ENCODE peak calls at places on chromosome 21, in six cellular contexts. S is HCT116; H is IMR-90; Y is heart right ventricle; C is lung; K is CD8-positive, alpha-beta T cell. O is an unnamed sample.

GRCh38 chr21:39071623-39072214 is 111.5 kb downstream of the PSMG1 start:
- DNase-seq in S (no peak), H (peak; percentile 83), Y (no peak), C (peak; percentile 48), K (no peak), O (no peak)

GRCh38 chr21:38814126-38815059 is 8.7 kb downstream of the ETS2 start:
- DNase-seq in S (no peak), H (no peak), Y (no peak), C (no peak), K (no peak), O (no peak)

GRCh38 chr21:26055841-26056264 is 114.7 kb downstream of the APP start:
- DNase-seq in S (no peak), H (no peak), Y (no peak), C (no peak), K (no peak), O (no peak)

GRCh38 chr21:28311776-28312175 is 680.9 kb downstream of the LTN1 start:
- DNase-seq in S (no peak), H (no peak), Y (no peak), C (no peak), K (no peak), O (no peak)

GRCh38 chr21:34592120-34592561 is 22.8 kb downstream of the RCAN1 start:
- DNase-seq in S (no peak), H (peak; percentile 48), Y (peak; percentile 80), C (no peak), K (no peak), O (no peak)

GRCh38 chr21:26918318-26919065 is 48.4 kb downstream of the ADAMTS5 start:
- DNase-seq in S (no peak), H (peak; percentile 89), Y (no peak), C (no peak), K (no peak), O (no peak)

GRCh38 chr21:35562876-35563275 is 497.4 kb downstream of the SETD4 start:
- DNase-seq in S (no peak), H (peak; percentile 51), Y (no peak), C (no peak), K (no peak), O (no peak)

GRCh38 chr21:35243171-35243570 is 194.1 kb upstream of the RUNX1 start:
- DNase-seq in S (no peak), H (no peak), Y (no peak), C (no peak), K (no peak), O (no peak)

GRCh38 chr21:14741237-14741636 is 195.1 kb upstream of the SAMSN1 start:
- DNase-seq in S (peak; percentile 13), H (no peak), Y (no peak), C (peak; percentile 40), K (no peak), O (no peak)

GRCh38 chr21:44566403-44566802 is 7.1 kb upstream of the KRTAP10-4 start:
- DNase-seq in S (no peak), H (no peak), Y (no peak), C (no peak), K (no peak), O (no peak)

GRCh38 chr21:34336756-34337391 is 26.9 kb upstream of the KCNE2 start:
- DNase-seq in S (no peak), H (peak; percentile 87), Y (no peak), C (no peak), K (no peak), O (no peak)

GRCh38 chr21:31142600-31142999 is 104.3 kb upstream of the KRTAP19-8 start:
- DNase-seq in S (no peak), H (no peak), Y (no peak), C (no peak), K (no peak), O (no peak)

GRCh38 chr21:44306926-44307687 is 7.3 kb downstream of the PFKL start:
- DNase-seq in S (no peak), H (peak; percentile 18), Y (no peak), C (no peak), K (no peak), O (no peak)

GRCh38 chr21:37862536-37862935 is 53.7 kb downstream of the KCNJ6 start:
- DNase-seq in S (no peak), H (peak; percentile 66), Y (peak; percentile 22), C (no peak), K (no peak), O (no peak)

GRCh38 chr21:31514598-31514997 is 144.9 kb upstream of the SOD1 start:
- DNase-seq in S (no peak), H (no peak), Y (no peak), C (no peak), K (no peak), O (no peak)

GRCh38 chr21:41680444-41681335 is 86.2 kb downstream of the RIPK4 start:
- DNase-seq in S (no peak), H (no peak), Y (no peak), C (no peak), K (no peak), O (no peak)

GRCh38 chr21:36909901-36910561 is 56.4 kb downstream of the HLCS start:
- DNase-seq in S (peak; percentile 79), H (peak; percentile 99), Y (no peak), C (no peak), K (no peak), O (no peak)

GRCh38 chr21:25997788-25998611 is 172.6 kb downstream of the APP start:
- DNase-seq in S (peak; percentile 65), H (no peak), Y (peak; percentile 17), C (no peak), K (no peak), O (no peak)

GRCh38 chr21:39726133-39726532 is 18.9 kb upstream of the IGSF5 start:
- DNase-seq in S (no peak), H (no peak), Y (no peak), C (no peak), K (no peak), O (no peak)

GRCh38 chr21:37451446-37451845 is 84.9 kb downstream of the DYRK1A start:
- DNase-seq in S (no peak), H (no peak), Y (no peak), C (no peak), K (no peak), O (no peak)

GRCh38 chr21:21682172-21682571 is 684.0 kb downstream of the NCAM2 start:
- DNase-seq in S (no peak), H (peak; percentile 47), Y (no peak), C (no peak), K (no peak), O (no peak)

GRCh38 chr21:27582246-27582945 is 615.5 kb upstream of the ADAMTS5 start:
- DNase-seq in S (no peak), H (peak; percentile 29), Y (no peak), C (no peak), K (no peak), O (no peak)

GRCh38 chr21:40795313-40795712 is 51.6 kb downstream of the DSCAM start:
- DNase-seq in S (no peak), H (no peak), Y (no peak), C (no peak), K (no peak), O (no peak)

GRCh38 chr21:15309022-15309590 is 244.3 kb upstream of the NRIP1 start:
- DNase-seq in S (no peak), H (no peak), Y (no peak), C (no peak), K (no peak), O (no peak)

GRCh38 chr21:33543505-33544129 is 779 bp downstream of the SON start:
- DNase-seq in S (no peak), H (no peak), Y (peak; percentile 81), C (peak; percentile 69), K (no peak), O (peak; percentile 83)

GRCh38 chr21:32611471-32611997 is 643 bp downstream of the CFAP298 start:
- DNase-seq in S (no peak), H (peak; percentile 18), Y (no peak), C (peak; percentile 35), K (no peak), O (no peak)

GRCh38 chr21:33522950-33523349 is 19.0 kb downstream of the GART start:
- DNase-seq in S (no peak), H (no peak), Y (no peak), C (no peak), K (no peak), O (no peak)

GRCh38 chr21:31473685-31474345 is 129.8 kb upstream of the TIAM1 start:
- DNase-seq in S (no peak), H (no peak), Y (no peak), C (no peak), K (no peak), O (no peak)

GRCh38 chr21:45802425-45802824 is 158.9 kb downstream of the PCBP3 start:
- DNase-seq in S (no peak), H (no peak), Y (no peak), C (no peak), K (no peak), O (no peak)

GRCh38 chr21:45801989-45802388 is 158.5 kb downstream of the PCBP3 start:
- DNase-seq in S (no peak), H (no peak), Y (no peak), C (no peak), K (no peak), O (no peak)

GRCh38 chr21:45804809-45805313 is 161.3 kb downstream of the PCBP3 start:
- DNase-seq in S (no peak), H (no peak), Y (no peak), C (no peak), K (no peak), O (no peak)

GRCh38 chr21:45803613-45804340 is 160.3 kb downstream of the PCBP3 start:
- DNase-seq in S (no peak), H (no peak), Y (no peak), C (no peak), K (no peak), O (no peak)

DNA sequence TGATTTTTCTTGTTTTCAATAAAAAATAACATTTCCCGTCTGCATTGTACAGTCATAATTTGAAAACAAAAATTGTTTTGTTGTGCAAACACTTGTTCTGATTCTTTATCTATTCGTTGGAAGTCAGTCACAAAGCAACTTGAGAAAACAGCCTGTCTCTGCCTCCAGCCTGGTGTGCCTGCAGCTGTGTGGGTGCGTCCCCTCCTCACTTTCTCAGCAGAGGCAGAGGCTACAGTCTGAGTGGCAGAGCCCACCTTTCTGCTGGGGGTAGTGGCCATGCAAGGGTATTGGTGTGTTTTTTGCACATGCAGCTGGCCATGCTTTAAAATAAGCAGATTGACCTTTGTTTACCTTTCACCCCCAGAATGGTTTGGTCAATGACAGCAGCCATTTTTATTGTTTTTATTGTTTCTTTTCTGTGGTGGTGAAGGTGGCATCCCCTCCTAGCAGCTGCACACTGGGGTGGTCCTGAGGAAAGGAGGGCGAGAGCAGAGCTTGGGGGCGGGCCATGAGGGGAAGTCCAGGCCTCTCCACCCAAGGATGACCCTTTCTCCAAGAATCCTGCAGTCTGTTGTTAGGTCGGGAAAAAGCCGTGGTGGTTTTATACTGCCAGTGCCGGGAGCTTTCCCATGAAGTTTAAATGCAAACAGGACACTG is 159.6 kb downstream of the PCBP3 start:
- DNase-seq in S (no peak), H (no peak), Y (no peak), C (no peak), K (no peak), O (no peak)
- H3K27me3 ChIP-seq in S (no peaks in the 10 kb centered on the region), H (peaks cover 2% of the 10 kb centered on the region), Y (no peaks in the 10 kb centered on the region), C (no peaks in the 10 kb centered on the region), K (no peaks in the 10 kb centered on the region), O (no peaks in the 10 kb centered on the region)

GRCh38 chr21:42905195-42905594 is 12.1 kb downstream of the NDUFV3 start:
- DNase-seq in S (no peak), H (peak; percentile 7), Y (no peak), C (no peak), K (no peak), O (no peak)
- H3K27me3 ChIP-seq in S (no peaks in the 10 kb centered on the region), H (no peaks in the 10 kb centered on the region), Y (no peaks in the 10 kb centered on the region), C (no peaks in the 10 kb centered on the region), K (no peaks in the 10 kb centered on the region), O (no peaks in the 10 kb centered on the region)

GRCh38 chr21:29939859-29940245 is at the start of gene GRIK1:
- DNase-seq in S (no peak), H (no peak), Y (no peak), C (no peak), K (no peak), O (no peak)
- H3K27me3 ChIP-seq in S (no peaks in the 10 kb centered on the region), H (peaks cover 20% of the 10 kb centered on the region), Y (peaks cover 60% of the 10 kb centered on the region), C (no peaks in the 10 kb centered on the region), K (peaks cover 4% of the 10 kb centered on the region), O (no peaks in the 10 kb centered on the region)

GRCh38 chr21:45991606-45992301 is 10.2 kb downstream of the COL6A1 start:
- DNase-seq in S (no peak), H (no peak), Y (peak; percentile 3), C (no peak), K (no peak), O (peak; percentile 1)
- H3K27me3 ChIP-seq in S (no peaks in the 10 kb centered on the region), H (no peaks in the 10 kb centered on the region), Y (no peaks in the 10 kb centered on the region), C (no peaks in the 10 kb centered on the region), K (no peaks in the 10 kb centered on the region), O (no peaks in the 10 kb centered on the region)

O was measured in GM06990.